ENCODE peak calls at places on chromosome 1, in five cellular contexts. U, A, E, W and C are unnamed samples.

GRCh38 chr1:202200669-202201068 is 7.1 kb downstream of the LGR6 start:
- DNase-seq in A (no peak), E (no peak), U (no peak), W (no peak), C (no peak)

GRCh38 chr1:119681560-119681959 is 30.2 kb upstream of the PHGDH start:
- DNase-seq in A (no peak), W (no peak), E (no peak), U (no peak), C (no peak)

GRCh38 chr1:153532769-153533599 is 2.8 kb downstream of the S100A6 start:
- DNase-seq in W (peak), E (peak), A (peak), U (peak), C (peak)

GRCh38 chr1:151222130-151222529 is 23.8 kb downstream of the PIP5K1A start:
- DNase-seq in A (no peak), U (no peak), E (no peak), W (no peak), C (no peak)

GRCh38 chr1:182588460-182589396 is at the start of gene RNASEL:
- DNase-seq in E (peak), A (peak), U (no peak), W (peak), C (peak)

GRCh38 chr1:228284148-228284495 is 76.3 kb downstream of the OBSCN start:
- DNase-seq in U (no peak), W (peak), A (no peak), E (no peak), C (no peak)

GRCh38 chr1:869499-870244 is 54.1 kb upstream of the SAMD11 start:
- DNase-seq in E (peak), W (peak), A (peak), U (peak), C (peak)

GRCh38 chr1:209873067-209873810 is 45.5 kb downstream of the UTP25 start:
- DNase-seq in E (no peak), W (no peak), A (no peak), U (no peak), C (no peak)

GRCh38 chr1:248849152-248849551 is 9.7 kb downstream of the ZNF692 start:
- DNase-seq in U (no peak), E (no peak), A (no peak), W (peak), C (no peak)